ENCODE peak calls at places on chromosomes 13 and 19, in four cellular contexts. T is neural progenitor cell, U is nucleus accumbens, Y is glomerular endothelial cell. G is an unnamed sample.

GRCh38 chr19:16268676-16269319 is 55.8 kb upstream of the KLF2 start:
- DNase-seq in T (no peak), U (no peak), Y (no peak), G (no peak)

GRCh38 chr13:47076536-47076935 is 179.7 kb upstream of the HTR2A start:
- DNase-seq in T (no peak), U (no peak), Y (no peak), G (no peak)

GRCh38 chr13:95002968-95003813 is 290.8 kb upstream of the SOX21 start:
- DNase-seq in T (peak), U (no peak), Y (no peak), G (no peak)

GRCh38 chr19:57269515-57270250 is 10.6 kb upstream of the ZNF460 start:
- DNase-seq in T (no peak), U (no peak), Y (peak), G (no peak)

GRCh38 chr13:106275441-106276032 is 259.9 kb downstream of the EFNB2 start:
- DNase-seq in T (no peak), U (no peak), Y (no peak), G (no peak)

GRCh38 chr13:45078003-45078402 is 42.3 kb upstream of the GTF2F2 start:
- DNase-seq in T (no peak), U (no peak), Y (no peak), G (no peak)

GRCh38 chr13:35720690-35721554 is 244.4 kb upstream of the MAB21L1 start:
- DNase-seq in T (peak), U (peak), Y (no peak), G (peak)

GRCh38 chr19:8638078-8638619 is 7.7 kb downstream of the NFILZ start:
- DNase-seq in T (no peak), U (no peak), Y (no peak), G (no peak)

GRCh38 chr13:53743906-53744305 is 715.3 kb downstream of the OLFM4 start:
- DNase-seq in T (peak), U (no peak), Y (no peak), G (no peak)

GRCh38 chr19:29667941-29668340 is 2.7 kb downstream of the PLEKHF1 start:
- DNase-seq in T (no peak), U (no peak), Y (no peak), G (no peak)

GRCh38 chr13:25874907-25875306 is 176.9 kb downstream of the SHISA2 start:
- DNase-seq in T (no peak), U (no peak), Y (no peak), G (no peak)

GRCh38 chr13:47256618-47257017 is 359.8 kb upstream of the HTR2A start:
- DNase-seq in T (no peak), U (no peak), Y (no peak), G (no peak)

GRCh38 chr13:93690139-93690538 is 463.5 kb downstream of the GPC6 start:
- DNase-seq in T (peak), U (no peak), Y (no peak), G (no peak)

GRCh38 chr13:32804673-32805260 is 211.5 kb upstream of the KL start:
- DNase-seq in T (no peak), U (no peak), Y (no peak), G (no peak)

GRCh38 chr19:38664503-38665211 is 17.2 kb downstream of the ACTN4 start:
- DNase-seq in T (no peak), U (no peak), Y (no peak), G (no peak)

GRCh38 chr19:34428549-34429285 is 536 bp downstream of the UBA2 start:
- DNase-seq in T (peak), U (peak), Y (no peak), G (peak)

GRCh38 chr19:2266183-2266993 is 10.2 kb upstream of the JSRP1 start:
- DNase-seq in T (no peak), U (peak), Y (no peak), G (no peak)

GRCh38 chr13:40536443-40537113 is 129.9 kb downstream of the FOXO1 start:
- DNase-seq in T (no peak), U (no peak), Y (no peak), G (no peak)

GRCh38 chr19:51993422-51993821 is 6.8 kb upstream of the ZNF350 start:
- DNase-seq in T (no peak), U (no peak), Y (no peak), G (no peak)

GRCh38 chr13:44307844-44308243 is 65.8 kb upstream of the SERP2 start:
- DNase-seq in T (no peak), U (no peak), Y (no peak), G (no peak)

GRCh38 chr13:33784738-33785137 is 33.2 kb upstream of the RFC3 start:
- DNase-seq in T (no peak), U (no peak), Y (no peak), G (no peak)

GRCh38 chr13:23871616-23872220 is 17.5 kb downstream of the MIPEP start:
- DNase-seq in T (peak), U (no peak), Y (no peak), G (peak)

GRCh38 chr13:23430664-23431063 is 2.8 kb downstream of the SACS start:
- DNase-seq in T (no peak), U (no peak), Y (no peak), G (no peak)

GRCh38 chr13:72651196-72651595 is 76.2 kb downstream of the MZT1 start:
- DNase-seq in T (peak), U (no peak), Y (no peak), G (peak)

GRCh38 chr13:30022796-30023195 is 172.4 kb upstream of the UBL3 start:
- DNase-seq in T (no peak), U (no peak), Y (no peak), G (no peak)

GRCh38 chr13:55820817-55821216 is 1319.9 kb upstream of the PRR20A start:
- DNase-seq in T (no peak), U (no peak), Y (no peak), G (no peak)

GRCh38 chr13:19781526-19781925 is 1.2 kb downstream of the PSPC1 start:
- DNase-seq in T (no peak), U (no peak), Y (no peak), G (no peak)

GRCh38 chr13:62085337-62085736 is 669.7 kb upstream of the PCDH20 start:
- DNase-seq in T (no peak), U (no peak), Y (no peak), G (no peak)

GRCh38 chr19:46860846-46861690 is at the start of gene ARHGAP35:
- DNase-seq in T (no peak), U (peak), Y (no peak), G (no peak)

GRCh38 chr19:39199025-39199424 is 2.3 kb downstream of the NCCRP1 start:
- DNase-seq in T (peak), U (peak), Y (no peak), G (peak)

GRCh38 chr19:1079566-1080111 is 12.7 kb downstream of the ARHGAP45 start:
- DNase-seq in T (no peak), U (no peak), Y (no peak), G (no peak)

G was measured in NCI-H2227 treated with DMSO at 0.1 percent for 48 hours.